ENCODE peak calls at places on chromosomes 1 and 21, in nine cellular contexts. K is GF-D8; B is activated CD4-positive, CD25-positive, alpha-beta regulatory T cell treated with anti-CD3 and anti-CD28 coated beads, Interleukin-2, amount 50 U/mL, for 16 hours; M is stimulated activated naive CD8-positive, alpha-beta T cell treated with anti-CD3 and anti-CD28 coated beads, Interleukin-15, Interleukin-2, amounts not matched to agents 100 U/mL and 50 U/mL, for 24 hours; E is kidney; D is Panc1; O is T-helper 2 cell; N is cerebellum; R is cardiac fibroblast. C is an unnamed sample.

GRCh38 chr1:195804547-195804946 is 803.7 kb downstream of the KCNT2 start:
- DNase-seq in K (no peak), B (no peak), M (no peak), E (no peak), D (no peak), O (no peak), N (no peak), R (no peak), C (no peak)

GRCh38 chr21:34582506-34583150 is 32.3 kb downstream of the RCAN1 start:
- DNase-seq in K (peak; percentile 33), B (no peak), M (no peak), E (no peak), D (no peak), O (no peak), N (no peak), R (peak; percentile 69), C (no peak)

GRCh38 chr1:37808369-37809319 is 636 bp upstream of the YRDC start:
- DNase-seq in K (no peak), B (no peak), M (peak; percentile 63), E (peak; percentile 80), D (no peak), O (no peak), N (peak; percentile 62), R (peak; percentile 85), C (no peak)

GRCh38 chr1:33997127-33998047 is 133.5 kb downstream of the HMGB4 start:
- DNase-seq in K (no peak), B (no peak), M (no peak), E (no peak), D (no peak), O (no peak), N (no peak), R (no peak), C (no peak)

GRCh38 chr1:157739229-157739901 is 37.6 kb downstream of the FCRL2 start:
- DNase-seq in K (no peak), B (no peak), M (no peak), E (no peak), D (no peak), O (no peak), N (no peak), R (no peak), C (no peak)

GRCh38 chr1:172845371-172845770 is 186.5 kb downstream of the FASLG start:
- DNase-seq in K (no peak), B (no peak), M (peak; percentile 78), E (no peak), D (no peak), O (no peak), N (no peak), R (peak; percentile 60), C (no peak)

GRCh38 chr1:54357967-54358366 is 48.2 kb downstream of the SSBP3 start:
- DNase-seq in K (no peak), B (no peak), M (no peak), E (no peak), D (no peak), O (no peak), N (no peak), R (no peak), C (no peak)

GRCh38 chr1:17569200-17570139 is 30.0 kb downstream of the ARHGEF10L start:
- DNase-seq in K (no peak), B (no peak), M (no peak), E (peak; percentile 93), D (no peak), O (no peak), N (no peak), R (peak; percentile 95), C (no peak)

GRCh38 chr1:198444792-198445191 is 95.7 kb downstream of the ATP6V1G3 start:
- DNase-seq in K (no peak), B (no peak), M (no peak), E (no peak), D (no peak), O (no peak), N (no peak), R (peak; percentile 95), C (no peak)

GRCh38 chr1:88061106-88061829 is 622.8 kb upstream of the PKN2 start:
- DNase-seq in K (no peak), B (no peak), M (no peak), E (no peak), D (peak; percentile 41), O (no peak), N (peak; percentile 19), R (peak; percentile 79), C (peak; percentile 5)

GRCh38 chr1:178560871-178561376 is 48.0 kb downstream of the TEX35 start:
- DNase-seq in K (no peak), B (no peak), M (no peak), E (no peak), D (no peak), O (no peak), N (no peak), R (no peak), C (no peak)

GRCh38 chr1:29757866-29758763 is 521.8 kb downstream of the PTPRU start:
- DNase-seq in K (no peak), B (no peak), M (no peak), E (no peak), D (no peak), O (no peak), N (no peak), R (no peak), C (no peak)

GRCh38 chr1:146032613-146033219 is 11.2 kb upstream of the HJV start:
- DNase-seq in K (peak; percentile 20), B (no peak), M (no peak), E (no peak), D (peak; percentile 46), O (no peak), N (no peak), R (peak; percentile 72), C (no peak)

GRCh38 chr1:29962831-29963247 is 726.5 kb downstream of the PTPRU start:
- DNase-seq in K (no peak), B (no peak), M (no peak), E (no peak), D (no peak), O (no peak), N (no peak), R (no peak), C (no peak)

GRCh38 chr1:5408401-5408800 is 583.8 kb downstream of the NPHP4 start:
- DNase-seq in K (no peak), B (no peak), M (no peak), E (no peak), D (no peak), O (no peak), N (no peak), R (no peak), C (no peak)

GRCh38 chr1:116403506-116404136 is 30.6 kb downstream of the ATP1A1 start:
- DNase-seq in K (no peak), B (no peak), M (no peak), E (no peak), D (no peak), O (no peak), N (no peak), R (no peak), C (no peak)

GRCh38 chr1:213724640-213725536 is 262.9 kb upstream of the PROX1 start:
- DNase-seq in K (no peak), B (no peak), M (no peak), E (peak; percentile 66), D (no peak), O (no peak), N (peak; percentile 18), R (peak; percentile 49), C (no peak)